ENCODE peak calls at places on chromosomes 13 and 19, in five cellular contexts. F is K562, Z is IMR-90, Q is H1, A is A549. L is an unnamed sample.

GRCh38 chr13:110306960-110307696 is at the start of the genes COL4A1 and COL4A2:
- DNase-seq in Q (no peak), Z (peak), F (no peak), A (peak), L (no peak)

GRCh38 chr13:43023244-43023931 is at the start of gene DNAJC15:
- DNase-seq in A (no peak), Z (peak), F (peak), Q (peak), L (peak)

GRCh38 chr13:21988624-21989023 is 317.8 kb downstream of the FGF9 start:
- DNase-seq in F (no peak), Z (no peak), A (no peak), Q (no peak), L (no peak)

GRCh38 chr19:53906211-53907192 is 2.6 kb upstream of the CACNG7 start:
- DNase-seq in Q (peak), F (peak), Z (no peak), A (no peak), L (no peak)

GRCh38 chr19:13613447-13613846 is 107.2 kb upstream of the CACNA1A start:
- DNase-seq in F (no peak), Z (no peak), A (no peak), Q (no peak), L (no peak)

GRCh38 chr13:36297600-36298338 is at the start of gene CCDC169:
- DNase-seq in F (peak), A (peak), Q (peak), Z (peak), L (no peak)

GRCh38 chr19:17156947-17157302 is 58.2 kb upstream of the USE1 start:
- DNase-seq in Q (no peak), F (no peak), A (no peak), Z (no peak), L (no peak)

GRCh38 chr13:76164290-76164689 is 528.2 kb downstream of the LMO7 start:
- DNase-seq in F (no peak), Q (no peak), Z (no peak), A (no peak), L (no peak)

GRCh38 chr13:100751826-100752225 is 77.2 kb upstream of the TMTC4 start:
- DNase-seq in Q (peak), F (no peak), Z (no peak), A (no peak), L (no peak)

GRCh38 chr19:44770550-44771257 is 7.0 kb upstream of the CBLC start:
- DNase-seq in F (peak), Q (peak), A (peak), Z (peak), L (peak)

GRCh38 chr13:91978571-91978970 is 580.1 kb downstream of the GPC5 start:
- DNase-seq in Q (no peak), Z (no peak), F (no peak), A (no peak), L (no peak)

GRCh38 chr19:29947871-29948270 is 5.8 kb downstream of the URI1 start:
- DNase-seq in A (no peak), Z (no peak), F (no peak), Q (no peak), L (no peak)

GRCh38 chr19:3785938-3786824 is at the start of gene MATK:
- DNase-seq in A (no peak), Q (peak), F (peak), Z (no peak), L (no peak)

GRCh38 chr19:811007-811434 is 10.7 kb downstream of the PLPPR3 start:
- DNase-seq in Z (no peak), Q (no peak), A (no peak), F (peak), L (no peak)

GRCh38 chr13:113776231-113777125 is 17.5 kb downstream of the TMEM255B start:
- DNase-seq in A (no peak), Z (no peak), F (no peak), Q (no peak), L (no peak)

GRCh38 chr19:35544110-35544802 is 1.2 kb upstream of the TMEM147 start:
- DNase-seq in F (no peak), A (no peak), Q (no peak), Z (no peak), L (no peak)

GRCh38 chr19:14528419-14529253 is 758 bp upstream of the TECR start:
- DNase-seq in A (no peak), Z (no peak), Q (no peak), F (no peak), L (no peak)

GRCh38 chr13:74866151-74866550 is 615.8 kb downstream of the TBC1D4 start:
- DNase-seq in F (no peak), A (no peak), Z (no peak), Q (no peak), L (no peak)

GRCh38 chr13:35983206-35983605 is 148.0 kb downstream of the DCLK1 start:
- DNase-seq in A (no peak), Z (no peak), Q (no peak), F (no peak), L (no peak)

GRCh38 chr13:111646464-111646855 is 326.0 kb downstream of the TEX29 start:
- DNase-seq in Q (no peak), Z (no peak), A (no peak), F (no peak), L (no peak)

GRCh38 chr13:43196171-43196611 is 172.8 kb downstream of the DNAJC15 start:
- DNase-seq in A (no peak), Q (no peak), Z (peak), F (no peak), L (no peak)

GRCh38 chr13:37085656-37086055 is 19.8 kb downstream of the CSNK1A1L start:
- DNase-seq in Q (no peak), F (no peak), Z (no peak), A (no peak), L (no peak)

GRCh38 chr13:37656247-37656940 is 57.8 kb upstream of the POSTN start:
- DNase-seq in Q (no peak), A (peak), Z (peak), F (no peak), L (no peak)

GRCh38 chr19:18946918-18947317 is 5.9 kb upstream of the HOMER3 start:
- DNase-seq in Q (no peak), Z (no peak), F (no peak), A (no peak), L (no peak)
- TF ChIP-seq RAD21 in Q (no peak), Z (no peak), F (no peak), A (no peak), L (no peak)

DNA sequence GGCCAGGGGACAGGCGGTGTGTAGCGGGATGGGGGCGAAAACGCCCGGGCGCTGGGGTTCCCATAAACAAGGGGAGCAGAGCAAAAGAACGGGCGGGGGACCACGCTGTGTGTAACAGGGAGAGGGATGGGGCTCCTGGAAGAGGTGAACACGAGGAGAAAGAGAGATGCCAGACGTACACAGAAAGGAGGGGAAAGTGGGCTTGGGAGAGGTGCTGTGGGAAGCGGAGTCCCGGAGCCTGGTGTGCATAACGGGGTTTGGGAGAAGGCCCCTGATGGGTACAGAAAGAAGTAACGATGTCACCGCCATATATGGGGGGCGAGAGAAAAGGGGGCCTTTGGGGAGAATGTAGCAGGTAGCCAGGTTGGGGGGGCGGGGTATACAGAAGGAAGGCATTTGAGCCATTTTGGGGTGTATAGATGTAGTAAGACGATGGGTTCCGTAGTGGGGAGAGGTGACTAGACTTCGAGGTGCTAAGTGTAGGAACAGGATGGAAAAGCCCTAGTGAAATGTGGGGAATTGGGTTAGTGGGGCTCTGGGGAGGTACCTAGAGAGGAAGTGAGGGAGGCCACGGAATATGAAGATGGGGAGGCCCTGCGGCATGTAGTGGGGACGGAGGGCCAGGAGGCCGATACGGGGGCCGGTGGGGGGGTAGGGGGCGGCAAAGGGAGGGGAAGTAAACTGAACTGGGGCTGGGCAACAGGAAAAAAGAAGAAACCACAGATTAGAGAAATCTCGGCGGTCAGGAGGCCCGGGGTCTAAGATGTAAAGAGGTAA is 762 bp downstream of the ZNF580 start:
- DNase-seq in Z (peak), Q (no peak), A (peak), F (no peak), L (no peak)
- TF ChIP-seq RAD21 in Z (no peak), Q (no peak), A (no peak), F (no peak), L (no peak)

GRCh38 chr13:26390203-26390602 is 136.3 kb downstream of the CDK8 start:
- DNase-seq in F (no peak), Q (no peak), Z (no peak), A (no peak), L (no peak)
- TF ChIP-seq RAD21 in F (no peak), Q (no peak), Z (no peak), A (no peak), L (no peak)

GRCh38 chr19:43229315-43229714 is 23.9 kb upstream of the PSG4 start:
- DNase-seq in F (no peak), Q (no peak), Z (peak), A (peak), L (peak)
- TF ChIP-seq RAD21 in F (no peak), Q (peak), Z (peak), A (peak), L (peak)

DNA sequence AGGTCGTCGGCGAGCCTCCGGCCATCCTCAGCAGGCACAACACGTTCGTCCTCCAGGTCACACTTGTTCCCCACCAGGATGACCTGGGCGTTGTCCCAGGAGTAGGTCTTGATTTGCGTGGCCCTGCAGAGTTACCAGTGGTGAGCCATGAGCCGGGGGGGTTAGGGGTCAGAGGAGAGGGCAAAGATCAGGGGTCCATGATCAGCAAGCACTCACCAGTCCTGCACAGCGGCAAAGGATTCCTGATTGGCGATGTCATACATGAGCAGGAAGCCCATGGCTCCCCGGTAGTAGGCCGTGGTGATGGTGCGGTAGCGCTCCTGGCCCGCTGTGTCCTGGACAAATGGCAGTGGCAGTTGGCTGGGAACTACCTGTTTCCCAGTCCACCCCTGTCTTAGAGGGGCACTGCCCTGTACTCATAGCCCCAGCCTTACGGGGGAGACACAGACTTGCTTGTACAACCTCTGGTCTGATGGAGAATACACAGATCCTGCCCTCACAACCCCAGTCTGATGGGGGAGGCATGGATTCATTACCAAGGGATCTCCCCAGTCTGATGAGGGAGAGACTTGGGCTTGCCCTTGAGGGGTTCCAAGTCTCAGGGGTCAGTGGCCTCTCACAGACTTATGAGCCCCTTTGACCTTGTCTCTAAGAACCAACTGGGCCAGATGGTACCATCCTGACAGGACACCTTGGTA is 3.9 kb downstream of the RAB3D start:
- DNase-seq in Z (no peak), Q (no peak), A (no peak), F (no peak), L (no peak)
- TF ChIP-seq RAD21 in Z (no peak), Q (no peak), A (no peak), F (no peak), L (no peak)

GRCh38 chr19:47013041-47013517 is 6.6 kb upstream of the NPAS1 start:
- DNase-seq in Z (peak), F (peak), Q (peak), A (peak), L (peak)
- TF ChIP-seq RAD21 in Z (peak), F (peak), Q (peak), A (peak), L (peak)

DNA sequence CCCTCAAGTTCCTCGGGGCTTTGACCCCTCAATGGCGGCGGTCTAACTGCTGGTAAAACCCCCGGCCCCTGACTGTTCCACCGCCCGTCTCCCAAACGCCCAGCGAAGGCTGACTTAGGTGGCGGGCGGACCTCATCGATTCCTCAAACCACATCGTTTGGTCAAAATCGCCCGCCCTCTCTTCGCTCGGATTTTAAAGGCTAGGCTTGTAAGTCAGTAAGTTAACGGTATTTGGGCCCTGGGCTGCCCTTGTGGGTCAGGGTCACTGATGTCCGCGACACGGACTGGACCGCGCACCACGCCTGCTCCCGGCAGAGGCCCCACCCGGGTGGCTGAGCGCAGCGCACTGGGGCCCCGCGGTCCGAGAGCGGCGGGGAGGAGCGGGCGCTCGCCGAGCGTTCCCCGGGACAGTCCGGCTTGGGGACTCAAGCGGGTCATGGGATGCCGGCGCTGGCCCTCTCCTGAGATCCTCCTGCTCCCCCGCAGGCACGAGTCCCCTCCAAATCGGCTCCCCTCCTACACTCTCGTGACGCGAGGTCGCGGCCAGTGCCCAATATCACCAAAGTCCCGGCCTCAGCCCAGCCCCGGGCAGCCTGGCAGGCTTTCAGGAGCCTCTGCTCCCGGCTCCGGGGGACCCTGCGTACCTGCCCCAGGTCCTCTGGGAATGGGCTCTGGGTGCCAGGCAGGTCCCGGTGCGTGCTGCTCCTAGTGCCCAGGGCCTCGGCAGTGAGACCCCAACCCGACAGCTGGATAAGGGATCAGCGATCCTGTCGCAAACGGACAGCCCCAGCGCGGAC is 990 bp downstream of the FLT1 start:
- DNase-seq in Z (no peak), Q (peak), F (no peak), A (no peak), L (no peak)
- TF ChIP-seq RAD21 in Z (no peak), Q (no peak), F (no peak), A (no peak), L (no peak)

GRCh38 chr19:31518626-31519025 is 169.4 kb upstream of the TSHZ3 start:
- DNase-seq in A (no peak), Q (peak), Z (no peak), F (no peak), L (no peak)
- TF ChIP-seq RAD21 in A (no peak), Q (no peak), Z (no peak), F (no peak), L (no peak)

L was measured in HCT116.